ENCODE peak calls at places on chromosomes 12 and 14, in four cellular contexts. P is AG04449, S is cardiac fibroblast, T is HFF-Myc. C is an unnamed sample.
A peak's percentile ranks its signal among the peaks of the same experiment; 100 is the strongest.

GRCh38 chr12:76636141-76636692 is 76.6 kb upstream of the OSBPL8 start:
- DNase-seq in S (peak; percentile 17), P (no peak), T (no peak), C (no peak)

GRCh38 chr14:53542692-53543091 is 389.6 kb upstream of the DDHD1 start:
- DNase-seq in S (peak; percentile 76), P (no peak), T (no peak), C (no peak)

GRCh38 chr14:99946652-99947489 is 118.4 kb upstream of the EVL start:
- DNase-seq in P (no peak), T (no peak), S (peak; percentile 14), C (peak; percentile 68)

GRCh38 chr12:76183459-76184186 is 99.1 kb upstream of the NAP1L1 start:
- DNase-seq in P (peak; percentile 96), S (peak; percentile 96), T (peak; percentile 99), C (peak; percentile 82)

GRCh38 chr14:90458536-90458935 is 61.7 kb downstream of the CALM1 start:
- DNase-seq in P (no peak), S (no peak), T (no peak), C (no peak)

GRCh38 chr14:49919825-49920224 is 26.9 kb downstream of the ARF6 start:
- DNase-seq in T (no peak), P (no peak), S (no peak), C (no peak)

GRCh38 chr14:29580763-29581162 is 346.9 kb downstream of the PRKD1 start:
- DNase-seq in S (no peak), P (no peak), T (no peak), C (no peak)

GRCh38 chr12:12107678-12108077 is 36.9 kb downstream of the BCL2L14 start:
- DNase-seq in T (no peak), S (no peak), P (no peak), C (no peak)

GRCh38 chr14:94682061-94682516 is 69.9 kb downstream of the SERPINA3 start:
- DNase-seq in P (no peak), S (no peak), T (no peak), C (no peak)

GRCh38 chr12:58750484-58750883 is 169.8 kb downstream of the LRIG3 start:
- DNase-seq in S (peak; percentile 72), P (peak; percentile 71), T (peak; percentile 81), C (no peak)

GRCh38 chr12:90958995-90959394 is 4.0 kb upstream of the CCER1 start:
- DNase-seq in T (no peak), S (peak; percentile 56), P (no peak), C (no peak)

GRCh38 chr12:47377414-47378221 is 297.9 kb upstream of the AMIGO2 start:
- DNase-seq in T (peak; percentile 76), S (peak; percentile 100), P (peak; percentile 99), C (no peak)

GRCh38 chr12:4274960-4275868 is 1.7 kb downstream of the CCND2 start:
- DNase-seq in S (no peak), P (no peak), T (no peak), C (no peak)

GRCh38 chr12:33052141-33053051 is 155.8 kb upstream of the PKP2 start:
- DNase-seq in S (no peak), P (no peak), T (no peak), C (no peak)

GRCh38 chr12:67681145-67681778 is 32.7 kb downstream of the DYRK2 start:
- DNase-seq in P (peak; percentile 94), T (peak; percentile 92), S (peak; percentile 95), C (no peak)

GRCh38 chr12:133130808-133131128 is 341 bp downstream of the ZNF10 start:
- DNase-seq in T (no peak), P (no peak), S (no peak), C (no peak)

GRCh38 chr12:8658361-8658760 is 4.3 kb downstream of the MFAP5 start:
- DNase-seq in P (peak; percentile 36), S (peak; percentile 63), T (no peak), C (no peak)

GRCh38 chr12:82687020-82687951 is 580 bp downstream of the TMTC2 start:
- DNase-seq in P (no peak), S (peak; percentile 31), T (no peak), C (peak; percentile 85)

GRCh38 chr14:42095155-42095554 is 488.5 kb downstream of the LRFN5 start:
- DNase-seq in T (no peak), P (no peak), S (no peak), C (no peak)

GRCh38 chr12:122133192-122133950 is 40.6 kb downstream of the IL31 start:
- DNase-seq in T (no peak), P (no peak), S (no peak), C (no peak)

GRCh38 chr12:103665971-103666370 is 78.9 kb downstream of the STAB2 start:
- DNase-seq in T (no peak), S (no peak), P (no peak), C (no peak)

GRCh38 chr12:51984657-51985056 is 22.1 kb upstream of the TAMALIN start:
- DNase-seq in P (no peak), S (no peak), T (no peak), C (no peak)

GRCh38 chr14:72433511-72433910 is 460.4 kb downstream of the DPF3 start:
- DNase-seq in S (peak; percentile 14), T (no peak), P (no peak), C (no peak)

GRCh38 chr12:26627335-26627734 is 205.7 kb downstream of the ITPR2 start:
- DNase-seq in T (no peak), S (no peak), P (no peak), C (no peak)

DNA sequence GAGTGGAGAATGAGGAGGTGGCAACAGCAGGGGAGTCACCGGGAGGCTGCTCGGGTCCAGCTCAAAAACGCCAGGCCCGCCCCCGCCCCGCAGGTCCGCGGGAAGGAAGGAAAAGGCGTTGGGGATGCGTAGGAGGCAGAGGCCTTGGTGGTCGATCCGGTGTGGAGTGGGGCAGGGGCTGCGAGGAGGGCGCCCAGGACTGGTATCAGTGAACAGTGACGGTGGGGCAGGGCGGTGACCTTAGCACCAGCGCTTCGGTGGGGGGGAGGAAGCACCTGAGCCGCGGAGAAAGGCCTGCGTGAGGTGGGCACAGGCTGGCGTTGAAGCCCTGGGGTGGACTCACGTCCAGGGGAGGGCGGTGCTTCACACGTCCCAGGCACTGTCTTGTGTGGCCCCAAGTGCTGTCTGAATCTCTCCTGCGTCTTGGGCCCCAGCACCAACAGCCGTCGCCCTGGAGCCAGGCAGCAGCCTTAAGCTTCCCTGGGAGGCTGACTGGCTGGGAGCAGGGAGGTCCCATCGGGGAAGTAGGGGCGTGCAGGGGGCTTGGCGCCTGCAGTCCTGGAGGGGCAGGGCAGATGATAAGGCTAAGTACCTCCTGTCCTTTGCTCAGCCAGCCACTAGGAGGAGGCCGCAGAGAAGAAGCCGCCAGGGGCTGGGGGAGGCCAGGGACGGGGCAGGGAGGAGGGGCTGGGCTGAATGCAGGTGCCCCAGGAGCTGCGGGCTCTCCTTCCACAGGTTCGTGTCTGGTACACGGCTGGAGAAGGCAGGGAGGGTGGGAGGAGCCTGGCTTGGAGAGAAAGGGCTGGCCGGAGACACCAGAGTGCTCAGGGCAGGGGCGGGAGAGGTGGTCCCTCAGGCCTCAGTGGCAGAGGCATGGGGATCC is 26.5 kb downstream of the ZBTB42 start:
- DNase-seq in T (no peak), P (no peak), S (peak; percentile 51), C (peak; percentile 37)
- TF ChIP-seq CTCF in T (peak; percentile 53), P (peak; percentile 73), S (peak; percentile 68), C (peak; percentile 44)

GRCh38 chr12:92191061-92191460 is 45.4 kb upstream of the BTG1 start:
- DNase-seq in P (no peak), T (no peak), S (peak; percentile 32), C (no peak)
- H3K4me3 ChIP-seq in P (no peak overlapping the region), T (no peak overlapping the region), S (no peak overlapping the region), C (no peak overlapping the region)

GRCh38 chr12:53098982-53099651 is 1.6 kb downstream of the IGFBP6 start:
- DNase-seq in P (peak; percentile 88), S (peak; percentile 98), T (peak; percentile 93), C (peak; percentile 83)

GRCh38 chr12:53098354-53098981 is 1.0 kb downstream of the IGFBP6 start:
- DNase-seq in T (no peak), P (peak; percentile 29), S (peak; percentile 61), C (no peak)

GRCh38 chr12:53096761-53097160 is 706 bp upstream of the IGFBP6 start:
- DNase-seq in T (no peak), S (no peak), P (no peak), C (no peak)

GRCh38 chr12:53097207-53097563 is 282 bp upstream of the IGFBP6 start:
- DNase-seq in P (no peak), S (peak; percentile 55), T (no peak), C (no peak)

DNA sequence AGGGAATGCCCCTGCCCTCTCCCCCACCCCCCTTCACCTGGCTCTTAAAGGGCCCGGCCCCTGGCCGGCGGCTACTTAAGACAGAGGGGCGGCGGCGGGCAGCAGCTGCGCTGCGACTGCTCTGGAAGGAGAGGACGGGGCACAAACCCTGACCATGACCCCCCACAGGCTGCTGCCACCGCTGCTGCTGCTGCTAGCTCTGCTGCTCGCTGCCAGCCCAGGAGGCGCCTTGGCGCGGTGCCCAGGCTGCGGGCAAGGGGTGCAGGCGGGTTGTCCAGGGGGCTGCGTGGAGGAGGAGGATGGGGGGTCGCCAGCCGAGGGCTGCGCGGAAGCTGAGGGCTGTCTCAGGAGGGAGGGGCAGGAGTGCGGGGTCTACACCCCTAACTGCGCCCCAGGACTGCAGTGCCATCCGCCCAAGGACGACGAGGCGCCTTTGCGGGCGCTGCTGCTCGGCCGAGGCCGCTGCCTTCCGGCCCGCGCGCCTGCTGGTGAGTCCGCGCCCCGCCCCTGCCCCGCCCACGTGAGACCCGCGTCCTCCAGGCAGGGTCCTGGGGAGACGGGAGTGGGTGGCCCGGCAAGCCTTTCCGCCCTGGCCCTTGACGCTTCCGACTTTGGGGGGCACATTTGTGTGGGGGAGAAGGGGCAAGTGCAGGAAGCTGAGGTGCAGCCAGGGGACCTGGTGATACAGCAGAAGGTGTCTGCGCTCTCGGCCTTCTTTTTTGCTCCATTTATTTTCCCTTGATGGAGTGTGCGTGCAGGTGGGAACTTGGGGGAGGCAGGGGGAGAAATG is at the start of gene IGFBP6:
- DNase-seq in P (no peak), T (no peak), S (peak; percentile 40), C (peak; percentile 53)
- TF ChIP-seq CTCF in P (no peak), T (no peak), S (no peak), C (no peak)

GRCh38 chr14:105488781-105489606 is 2.1 kb upstream of the TEDC1 start:
- DNase-seq in T (no peak), S (no peak), P (no peak), C (no peak)
- H3K4me3 ChIP-seq in T (peak overlapping the region; percentile 61), S (no peak overlapping the region), P (no peak overlapping the region), C (peak overlapping the region; percentile 88)

C was measured in GM12865.